ENCODE peak calls at places on chromosomes 12 and 14, in six cellular contexts. W, H, G, J, P and V are unnamed samples.

GRCh38 chr14:93009471-93010117 is 86.6 kb downstream of the CHGA start:
- DNase-seq in W (no peak), H (no peak), G (no peak), J (no peak), P (no peak), V (no peak)

GRCh38 chr12:98594050-98594853 is 766 bp downstream of the SLC25A3 start:
- DNase-seq in W (no peak), H (no peak), G (no peak), J (no peak), P (no peak), V (no peak)

GRCh38 chr14:97177016-97177415 is 379.8 kb downstream of the VRK1 start:
- DNase-seq in W (no peak), H (no peak), G (no peak), J (peak; percentile 18), P (peak; percentile 69), V (no peak)

GRCh38 chr12:89945123-89945522 is 236.5 kb upstream of the ATP2B1 start:
- DNase-seq in W (no peak), H (no peak), G (no peak), J (no peak), P (no peak), V (no peak)

GRCh38 chr12:108461071-108461670 is 53.9 kb upstream of the FICD start:
- DNase-seq in W (no peak), H (no peak), G (no peak), J (no peak), P (no peak), V (no peak)

GRCh38 chr12:74043343-74043742 is 494.3 kb upstream of the ATXN7L3B start:
- DNase-seq in W (no peak), H (no peak), G (peak; percentile 5), J (no peak), P (peak; percentile 55), V (no peak)

GRCh38 chr14:90696728-90697127 is 119.5 kb downstream of the TTC7B start:
- DNase-seq in W (no peak), H (no peak), G (no peak), J (no peak), P (no peak), V (no peak)

GRCh38 chr14:61184117-61184516 is 97.0 kb downstream of the TMEM30B start:
- DNase-seq in W (no peak), H (no peak), G (no peak), J (no peak), P (no peak), V (no peak)

GRCh38 chr14:73712540-73713141 is 1.5 kb downstream of the PNMA1 start:
- DNase-seq in W (no peak), H (no peak), G (peak; percentile 35), J (no peak), P (no peak), V (no peak)

GRCh38 chr14:20690848-20691640 is 2.5 kb downstream of the ANG start:
- DNase-seq in W (no peak), H (peak; percentile 44), G (peak; percentile 41), J (peak; percentile 84), P (peak; percentile 60), V (no peak)

GRCh38 chr14:98909251-98909944 is 362.6 kb downstream of the BCL11B start:
- DNase-seq in W (no peak), H (no peak), G (no peak), J (peak; percentile 31), P (peak; percentile 89), V (no peak)

GRCh38 chr14:105498430-105499255 is 7.6 kb downstream of the TEDC1 start:
- DNase-seq in W (no peak), H (no peak), G (no peak), J (no peak), P (no peak), V (no peak)

GRCh38 chr12:126772171-126772864 is 1494.7 kb upstream of the TMEM132C start:
- DNase-seq in W (no peak), H (peak; percentile 83), G (peak; percentile 33), J (peak; percentile 6), P (peak; percentile 93), V (no peak)

GRCh38 chr12:46450279-46450748 is 77.7 kb upstream of the SLC38A2 start:
- DNase-seq in W (no peak), H (no peak), G (peak; percentile 36), J (no peak), P (no peak), V (no peak)

GRCh38 chr12:120940799-120941198 is 36.6 kb upstream of the SPPL3 start:
- DNase-seq in W (no peak), H (no peak), G (no peak), J (no peak), P (no peak), V (no peak)

GRCh38 chr14:80996049-80996901 is 40.9 kb downstream of the TSHR start:
- DNase-seq in W (no peak), H (no peak), G (peak; percentile 25), J (peak; percentile 66), P (peak; percentile 66), V (no peak)

GRCh38 chr14:91100086-91100485 is 13.8 kb upstream of the DGLUCY start:
- DNase-seq in W (no peak), H (no peak), G (no peak), J (no peak), P (no peak), V (no peak)

GRCh38 chr12:111396726-111397445 is 8.8 kb upstream of the SH2B3 start:
- DNase-seq in W (peak; percentile 60), H (no peak), G (peak; percentile 86), J (peak; percentile 61), P (peak; percentile 65), V (peak; percentile 77)
- H3K4me3 ChIP-seq in W (no peak overlapping the region), H (peak overlapping the region; percentile 7), G (peak overlapping the region; percentile 19), J (no peak overlapping the region), P (peak overlapping the region; percentile 33), V (no peak overlapping the region)

GRCh38 chr12:76768566-76768965 is 4.7 kb downstream of the ZDHHC17 start:
- DNase-seq in W (no peak), H (no peak), G (no peak), J (no peak), P (no peak), V (no peak)
- TF ChIP-seq ZNF274 in W (no peak), H (no peak), G (no peak), J (no peak), P (no peak), V (no peak)

GRCh38 chr12:114400395-114400794 is 5.5 kb downstream of the TBX5 start:
- DNase-seq in W (no peak), H (no peak), G (no peak), J (no peak), P (no peak), V (no peak)

GRCh38 chr12:114397978-114398881 is 7.7 kb downstream of the TBX5 start:
- DNase-seq in W (no peak), H (no peak), G (no peak), J (no peak), P (no peak), V (no peak)

GRCh38 chr12:114401346-114402320 is 4.3 kb downstream of the TBX5 start:
- DNase-seq in W (no peak), H (no peak), G (no peak), J (no peak), P (no peak), V (no peak)

GRCh38 chr12:114400925-114401324 is 5.0 kb downstream of the TBX5 start:
- DNase-seq in W (no peak), H (no peak), G (no peak), J (no peak), P (no peak), V (no peak)

GRCh38 chr12:114399664-114400211 is 6.2 kb downstream of the TBX5 start:
- DNase-seq in W (peak; percentile 83), H (no peak), G (peak; percentile 32), J (no peak), P (peak; percentile 62), V (peak; percentile 85)
- H3K4me3 ChIP-seq in W (no peak overlapping the region), H (no peak overlapping the region), G (no peak overlapping the region), J (no peak overlapping the region), P (peak overlapping the region; percentile 3), V (peak overlapping the region; percentile 12)

GRCh38 chr12:124588689-124589318 is 21.4 kb upstream of the NCOR2 start:
- DNase-seq in W (no peak), H (no peak), G (no peak), J (no peak), P (no peak), V (no peak)
- TF ChIP-seq ZNF274 in W (no peak), H (no peak), G (no peak), J (no peak), P (no peak), V (no peak)

GRCh38 chr14:35044939-35045797 is 904 bp upstream of the FAM177A1 start:
- DNase-seq in W (no peak), H (no peak), G (no peak), J (no peak), P (no peak), V (no peak)
- H3K4me3 ChIP-seq in W (peak overlapping the region; percentile 79), H (peak overlapping the region; percentile 80), G (peak overlapping the region; percentile 69), J (peak overlapping the region; percentile 81), P (peak overlapping the region; percentile 56), V (peak overlapping the region; percentile 83)

GRCh38 chr12:5083955-5084849 is 40.5 kb downstream of the KCNA5 start:
- DNase-seq in W (no peak), H (peak; percentile 23), G (peak; percentile 45), J (peak; percentile 24), P (peak; percentile 28), V (peak; percentile 90)
- TF ChIP-seq ZNF274 in W (no peak), H (no peak), G (no peak), J (no peak), P (no peak), V (no peak)